ENCODE peak calls at places on chromosomes 6 and 20, in nine cellular contexts. K, U, W, J, R, O, D, Z and P are unnamed samples.

GRCh38 chr6:32118782-32119628 is 9.0 kb downstream of the ATF6B start:
- DNase-seq in O (peak), W (peak), K (peak), J (peak), U (peak), Z (peak), D (peak), R (no peak), P (peak)

GRCh38 chr6:47700596-47700995 is 2.2 kb downstream of the ADGRF4 start:
- DNase-seq in R (no peak), D (no peak), O (no peak), K (no peak), U (no peak), Z (no peak), W (no peak), J (no peak), P (no peak)

GRCh38 chr20:16400249-16400648 is 173.0 kb downstream of the KIF16B start:
- DNase-seq in O (no peak), Z (no peak), D (no peak), U (no peak), J (no peak), W (no peak), K (no peak), R (no peak), P (no peak)

GRCh38 chr6:79668381-79668780 is 37.3 kb downstream of the SH3BGRL2 start:
- DNase-seq in K (no peak), O (no peak), U (no peak), W (no peak), Z (no peak), D (no peak), J (no peak), R (no peak), P (no peak)

GRCh38 chr6:163383912-163384311 is 30.6 kb upstream of the QKI start:
- DNase-seq in R (no peak), W (no peak), J (no peak), K (no peak), D (no peak), U (peak), Z (no peak), O (no peak), P (no peak)

GRCh38 chr20:47737923-47738322 is 47.4 kb downstream of the SULF2 start:
- DNase-seq in D (no peak), K (no peak), Z (no peak), J (no peak), U (no peak), R (no peak), W (no peak), O (no peak), P (no peak)

GRCh38 chr6:6713660-6714446 is 125.3 kb downstream of the LY86 start:
- DNase-seq in U (peak), W (no peak), J (peak), D (no peak), R (no peak), O (no peak), K (no peak), Z (no peak), P (no peak)

GRCh38 chr20:17664025-17664638 is 17.9 kb downstream of the RRBP1 start:
- DNase-seq in D (no peak), W (no peak), Z (no peak), J (peak), O (no peak), R (no peak), K (no peak), U (no peak), P (no peak)

GRCh38 chr20:63004607-63005211 is 2.1 kb downstream of the BHLHE23 start:
- DNase-seq in K (no peak), O (no peak), W (no peak), U (peak), J (no peak), R (no peak), Z (no peak), D (no peak), P (no peak)

GRCh38 chr6:33632603-33633039 is 11.5 kb downstream of the ITPR3 start:
- DNase-seq in R (no peak), W (peak), Z (no peak), O (peak), J (peak), K (peak), D (peak), U (peak), P (peak)

GRCh38 chr20:59735486-59735885 is 131.1 kb downstream of the PHACTR3 start:
- DNase-seq in R (no peak), O (no peak), J (no peak), D (no peak), U (no peak), K (no peak), Z (no peak), W (no peak), P (no peak)

GRCh38 chr6:133997267-133997666 is 44.2 kb downstream of the TBPL1 start:
- DNase-seq in U (no peak), R (no peak), D (no peak), O (no peak), K (no peak), J (no peak), W (no peak), Z (no peak), P (no peak)

GRCh38 chr6:103079867-103080266 is 1686.4 kb downstream of the GRIK2 start:
- DNase-seq in U (no peak), J (no peak), W (no peak), K (no peak), D (no peak), O (no peak), Z (no peak), R (no peak), P (no peak)

GRCh38 chr20:10667560-10668167 is 6.1 kb downstream of the JAG1 start:
- DNase-seq in J (no peak), R (no peak), K (no peak), W (no peak), Z (no peak), D (no peak), O (no peak), U (no peak), P (no peak)
- H3K4me3 ChIP-seq in J (no peak), R (peak), K (no peak), W (no peak), Z (no peak), D (no peak), O (no peak), U (no peak), P (no peak)

GRCh38 chr6:26196846-26197683 is 109.8 kb downstream of the HFE start:
- DNase-seq in O (peak), R (peak), J (peak), U (peak), K (peak), Z (peak), D (peak), W (peak), P (peak)
- H3K4me3 ChIP-seq in O (peak), R (peak), J (peak), U (peak), K (peak), Z (peak), D (peak), W (peak), P (peak)

GRCh38 chr6:27251672-27252251 is 4.3 kb downstream of the PRSS16 start:
- DNase-seq in J (peak), U (peak), D (peak), O (peak), K (peak), W (peak), R (no peak), Z (no peak), P (peak)
- H3K4me3 ChIP-seq in J (peak), U (peak), D (peak), O (peak), K (peak), W (peak), R (peak), Z (peak), P (peak)

GRCh38 chr6:129607581-129608186 is 102.3 kb downstream of the ARHGAP18 start:
- DNase-seq in J (peak), W (no peak), R (no peak), K (no peak), Z (no peak), D (peak), U (peak), O (no peak), P (no peak)
- H3K4me3 ChIP-seq in J (no peak), W (no peak), R (no peak), K (no peak), Z (no peak), D (no peak), U (no peak), O (no peak), P (no peak)

GRCh38 chr6:164928366-164929154 is 380.8 kb downstream of the C6orf118 start:
- DNase-seq in U (no peak), J (no peak), Z (no peak), W (no peak), K (no peak), D (no peak), O (no peak), R (no peak), P (no peak)
- H3K4me3 ChIP-seq in U (no peak), J (no peak), Z (no peak), W (no peak), K (no peak), D (no peak), O (no peak), R (no peak), P (no peak)

DNA sequence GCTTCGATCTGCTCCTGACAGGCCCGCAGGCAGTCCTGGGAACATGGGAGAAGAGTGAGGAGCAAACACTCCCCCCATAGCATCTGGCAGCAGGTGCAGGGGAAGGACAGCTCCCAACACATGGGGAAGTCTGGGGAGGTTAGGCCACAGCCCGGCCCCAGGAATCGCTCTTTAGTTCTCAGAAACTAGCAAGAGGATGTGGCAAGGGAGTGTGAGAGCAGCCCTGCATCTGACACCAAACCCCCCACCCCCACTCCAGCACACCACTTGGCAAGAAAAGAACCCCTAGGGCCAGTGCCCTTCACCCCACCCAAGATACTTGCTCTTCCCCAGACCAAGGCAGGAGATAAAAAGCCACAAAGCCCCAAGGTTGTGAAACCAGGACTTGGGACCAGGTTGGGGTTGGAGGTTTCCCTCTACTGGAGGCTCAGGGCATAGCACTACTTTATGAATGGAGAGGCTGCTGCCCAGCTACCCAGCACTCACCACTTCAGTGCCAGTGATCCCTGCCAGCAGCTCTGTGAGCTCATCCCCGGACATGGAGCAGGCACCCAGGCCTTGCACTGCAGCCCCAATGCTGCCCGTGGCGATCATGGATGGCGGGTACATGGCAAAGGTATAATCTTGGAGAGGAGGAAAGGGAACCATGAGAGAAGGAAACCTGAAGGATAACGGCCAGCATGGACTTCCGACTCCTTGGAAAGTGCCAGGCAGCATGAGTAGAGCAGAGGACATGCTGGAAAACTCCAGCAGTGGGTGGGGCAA is 5.4 kb downstream of the CCND3 start:
- DNase-seq in J (peak), R (no peak), Z (peak), U (peak), D (peak), O (peak), K (peak), W (peak), P (peak)
- H3K4me3 ChIP-seq in J (no peak), R (no peak), Z (no peak), U (no peak), D (no peak), O (no peak), K (peak), W (no peak), P (no peak)

GRCh38 chr6:30689985-30690384 is 799 bp downstream of the NRM start:
- DNase-seq in R (no peak), U (no peak), W (no peak), K (no peak), Z (no peak), D (peak), J (no peak), O (no peak), P (peak)

GRCh38 chr6:30686908-30687658 is 638 bp upstream of the PPP1R18 start:
- DNase-seq in D (peak), O (peak), J (peak), W (peak), K (peak), R (peak), Z (no peak), U (peak), P (peak)

GRCh38 chr6:30689022-30689865 is 1.5 kb downstream of the NRM start:
- DNase-seq in K (no peak), J (no peak), R (no peak), U (no peak), O (no peak), D (no peak), Z (no peak), W (no peak), P (no peak)

GRCh38 chr6:30687659-30688431 is 1.4 kb upstream of the PPP1R18 start:
- DNase-seq in U (peak), O (no peak), J (peak), D (peak), R (no peak), W (no peak), K (no peak), Z (no peak), P (peak)

DNA sequence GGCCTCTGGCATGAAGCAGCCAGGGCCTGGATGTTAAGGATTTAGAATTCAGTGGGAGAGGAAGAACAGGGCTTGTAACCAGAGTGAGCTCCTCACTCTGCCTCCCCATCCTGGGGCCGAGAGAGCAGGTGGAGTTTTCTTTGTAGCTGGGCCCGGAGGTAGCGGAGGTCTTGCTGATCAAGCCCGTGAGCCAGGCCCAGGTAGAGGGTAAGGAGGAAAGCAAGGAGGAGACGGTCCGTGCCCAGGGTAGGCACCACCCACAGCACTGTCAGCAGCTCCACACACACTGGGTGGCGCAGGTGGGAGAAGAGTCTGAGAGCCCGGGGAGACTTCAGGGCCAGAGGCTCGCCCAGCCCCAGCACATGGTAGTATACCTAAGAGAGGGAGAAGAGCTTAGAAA is 2.1 kb upstream of the PPP1R18 start:
- DNase-seq in Z (no peak), W (no peak), R (no peak), K (no peak), J (no peak), O (no peak), U (no peak), D (peak), P (no peak)
- H3K4me3 ChIP-seq in Z (no peak), W (no peak), R (no peak), K (no peak), J (no peak), O (no peak), U (peak), D (peak), P (no peak)

GRCh38 chr20:49284818-49285217 is 7.0 kb upstream of the ZNFX1 start:
- DNase-seq in O (no peak), J (no peak), W (no peak), D (no peak), R (no peak), U (no peak), K (no peak), Z (no peak), P (no peak)

GRCh38 chr20:49283703-49284625 is 6.1 kb upstream of the ZNFX1 start:
- DNase-seq in Z (no peak), U (no peak), D (no peak), J (no peak), W (no peak), R (no peak), K (no peak), O (no peak), P (no peak)

GRCh38 chr20:49285813-49286494 is 8.1 kb upstream of the ZNFX1 start:
- DNase-seq in W (no peak), J (no peak), K (no peak), Z (no peak), U (no peak), D (no peak), R (no peak), O (no peak), P (no peak)

GRCh38 chr20:49286689-49287551 is 9.1 kb upstream of the ZNFX1 start:
- DNase-seq in J (no peak), O (no peak), W (peak), K (no peak), U (peak), R (no peak), Z (no peak), D (no peak), P (no peak)

DNA sequence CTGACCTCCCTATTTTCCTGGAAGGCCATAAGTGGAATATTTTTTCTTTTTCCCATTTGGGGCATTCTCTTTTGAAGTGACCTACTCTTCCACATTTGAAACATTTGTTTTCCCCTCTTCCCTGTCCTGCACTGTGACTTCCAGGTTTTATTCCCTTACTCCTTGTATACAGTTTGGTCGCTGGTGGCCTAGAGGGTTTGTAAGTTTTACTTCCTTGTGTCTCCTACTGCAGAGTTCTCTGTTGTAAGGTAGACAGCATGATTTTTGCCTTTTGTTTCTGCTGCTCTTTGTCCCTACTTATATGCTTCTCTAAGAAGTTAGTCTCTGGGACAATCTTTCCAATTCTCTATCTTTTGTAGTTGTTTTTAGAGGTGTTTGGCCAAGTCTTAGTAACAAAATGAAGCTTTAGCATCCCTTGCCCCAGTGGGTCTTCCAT is 7.4 kb upstream of the ZNFX1 start:
- DNase-seq in U (no peak), R (no peak), O (no peak), W (no peak), J (no peak), K (no peak), Z (no peak), D (no peak), P (no peak)
- H3K4me3 ChIP-seq in U (no peak), R (no peak), O (no peak), W (no peak), J (no peak), K (no peak), Z (peak), D (no peak), P (no peak)

GRCh38 chr6:106161893-106162292 is 75.8 kb downstream of the PRDM1 start:
- DNase-seq in R (no peak), U (no peak), Z (no peak), K (no peak), W (no peak), J (no peak), O (no peak), D (no peak), P (no peak)
- H3K4me3 ChIP-seq in R (no peak), U (no peak), Z (no peak), K (no peak), W (no peak), J (no peak), O (no peak), D (no peak), P (no peak)